ENCODE peak calls at places on chromosomes 3 and 15, in five cellular contexts. Z, O, R, H and K are unnamed samples.

GRCh38 chr3:169687603-169688002 is 24.1 kb upstream of the MECOM start:
- DNase-seq in H (no peak), Z (no peak), R (no peak), O (no peak), K (no peak)

GRCh38 chr3:40143283-40144090 is 166.0 kb upstream of the EIF1B start:
- DNase-seq in R (no peak), Z (no peak), H (no peak), O (no peak), K (no peak)

GRCh38 chr15:64732156-64732860 is 43.1 kb downstream of the RBPMS2 start:
- DNase-seq in H (no peak), Z (no peak), O (peak), R (no peak), K (no peak)

GRCh38 chr3:169780738-169781137 is 7.5 kb downstream of the MYNN start:
- DNase-seq in H (no peak), R (no peak), Z (no peak), O (no peak), K (no peak)

GRCh38 chr15:69468241-69469121 is 15.9 kb downstream of the RPLP1 start:
- DNase-seq in Z (no peak), H (no peak), R (peak), O (peak), K (peak)

GRCh38 chr3:181054538-181054937 is 65.0 kb upstream of the DNAJC19 start:
- DNase-seq in O (no peak), Z (no peak), H (no peak), R (no peak), K (no peak)

GRCh38 chr15:77525907-77526581 is 105.4 kb downstream of the HMG20A start:
- DNase-seq in O (no peak), H (no peak), Z (no peak), R (no peak), K (no peak)

GRCh38 chr15:65824941-65825544 is 33.0 kb upstream of the DENND4A start:
- DNase-seq in Z (no peak), H (no peak), O (no peak), R (no peak), K (peak)

GRCh38 chr3:88807471-88808090 is 299.8 kb upstream of the EPHA3 start:
- DNase-seq in R (no peak), O (no peak), H (no peak), Z (no peak), K (no peak)

GRCh38 chr3:25856902-25857518 is 67.1 kb downstream of the OXSM start:
- DNase-seq in H (peak), R (peak), Z (no peak), O (peak), K (peak)

GRCh38 chr3:173708191-173708590 is 310.6 kb downstream of the NLGN1 start:
- DNase-seq in Z (no peak), R (no peak), H (no peak), O (no peak), K (no peak)

DNA sequence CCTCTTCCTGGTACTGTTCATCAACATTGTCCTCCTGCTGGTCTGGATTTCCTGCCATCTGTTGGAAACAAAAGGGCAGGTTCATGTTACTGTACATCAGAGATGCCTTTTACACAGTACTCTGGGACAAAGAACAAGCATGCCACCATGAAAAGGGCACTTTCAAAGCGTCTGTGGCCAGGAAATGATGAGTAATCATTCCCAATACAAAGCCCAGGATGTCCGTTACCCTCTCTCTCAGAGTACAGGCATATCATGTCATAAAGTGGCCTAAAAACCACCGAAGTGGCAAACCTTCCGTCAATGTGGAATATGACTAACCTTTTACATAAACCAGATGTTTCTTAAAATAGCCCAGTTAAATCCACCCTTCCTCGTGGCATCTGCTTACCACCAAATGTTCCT is 71.2 kb downstream of the GOLIM4 start:
- DNase-seq in O (no peak), Z (no peak), H (peak), R (no peak), K (no peak)
- TF ChIP-seq JUND in O (peak), Z (no peak), H (peak), R (no peak), K (no peak)

DNA sequence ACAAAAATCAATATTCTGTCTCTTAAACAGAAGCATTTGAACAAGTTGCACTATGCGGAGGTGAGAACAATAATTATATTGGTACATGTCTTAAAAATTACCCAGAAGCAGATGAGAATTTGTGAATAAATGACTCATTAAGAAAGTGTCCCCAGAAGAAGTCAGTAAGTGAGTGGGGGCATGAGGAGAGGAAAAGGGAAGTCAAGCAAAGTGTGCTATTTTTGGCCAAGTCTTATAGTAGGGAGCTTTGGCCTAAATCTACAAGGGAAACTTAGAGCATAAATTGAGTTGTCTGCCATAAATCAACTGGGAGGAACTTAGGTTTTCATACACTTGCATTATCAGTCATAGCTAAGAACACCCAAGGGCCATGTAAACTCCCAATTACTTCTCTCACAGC is 86.9 kb upstream of the SATB1 start:
- DNase-seq in H (no peak), O (no peak), R (no peak), Z (no peak), K (no peak)
- TF ChIP-seq JUND in H (no peak), O (no peak), R (no peak), Z (no peak), K (no peak)

GRCh38 chr3:156749244-156749643 is 74.9 kb downstream of the TIPARP start:
- DNase-seq in H (no peak), O (no peak), R (no peak), Z (no peak), K (no peak)
- TF ChIP-seq JUND in H (no peak), O (no peak), R (no peak), Z (no peak), K (no peak)

DNA sequence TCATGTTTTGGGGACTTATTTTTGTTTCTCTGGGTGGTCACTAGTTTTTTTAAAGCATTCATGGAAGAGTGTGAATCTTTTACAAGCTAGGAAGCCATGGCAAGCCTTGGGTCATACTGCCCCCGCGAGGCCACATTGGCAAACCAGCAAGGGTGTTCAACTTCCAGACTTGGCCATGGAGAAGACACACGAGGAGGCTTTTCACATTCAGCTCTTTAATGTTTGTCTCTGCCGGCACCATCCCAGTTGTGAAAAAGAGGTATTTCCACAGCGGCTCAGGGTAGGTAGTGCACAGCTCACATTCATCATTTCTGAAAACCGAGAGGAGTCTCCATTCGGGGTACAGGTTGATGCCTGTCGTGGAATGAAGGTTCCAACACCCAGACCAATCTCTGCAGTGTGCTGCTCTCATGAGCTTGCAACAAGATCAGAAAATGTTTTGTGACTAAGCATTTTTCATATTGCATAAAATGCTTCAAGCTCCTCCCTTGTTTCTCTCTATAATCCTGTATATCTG is 7.7 kb downstream of the CCR5 start:
- DNase-seq in H (peak), R (peak), O (peak), Z (peak), K (peak)
- TF ChIP-seq JUND in H (no peak), R (no peak), O (no peak), Z (no peak), K (no peak)

GRCh38 chr3:187931770-187932278 is 186.6 kb upstream of the BCL6 start:
- DNase-seq in Z (no peak), O (no peak), R (no peak), H (no peak), K (no peak)
- TF ChIP-seq JUND in Z (no peak), O (no peak), R (no peak), H (no peak), K (no peak)

GRCh38 chr3:142315083-142315482 is 89.7 kb upstream of the GK5 start:
- DNase-seq in Z (no peak), H (no peak), O (no peak), R (no peak), K (no peak)

GRCh38 chr3:142318331-142318730 is 92.9 kb upstream of the GK5 start:
- DNase-seq in O (no peak), H (no peak), R (no peak), Z (no peak), K (no peak)

GRCh38 chr3:142319912-142320311 is 94.5 kb upstream of the GK5 start:
- DNase-seq in O (no peak), Z (no peak), R (no peak), H (no peak), K (no peak)

GRCh38 chr3:142319094-142319493 is 93.7 kb upstream of the GK5 start:
- DNase-seq in Z (no peak), O (no peak), H (no peak), R (peak), K (no peak)
- TF ChIP-seq JUND in Z (no peak), O (peak), H (no peak), R (peak), K (no peak)